ENCODE peak calls at places on chromosome 22, in five cellular contexts. P is AG04450; Q is stomach; L is GM23338; S is naive thymus-derived CD4-positive, alpha-beta T cell. H is an unnamed sample.
A peak's percentile ranks its signal among the peaks of the same experiment; 100 is the strongest.

GRCh38 chr22:40954095-40954494 is 2.9 kb downstream of the RBX1 start:
- DNase-seq in P (no peak), Q (no peak), L (no peak), S (no peak), H (no peak)

GRCh38 chr22:46934746-46935491 is 172.5 kb downstream of the TBC1D22A start:
- DNase-seq in P (peak; percentile 81), Q (no peak), L (no peak), S (no peak), H (no peak)

GRCh38 chr22:32100711-32101110 is 57.6 kb downstream of the SLC5A1 start:
- DNase-seq in P (no peak), Q (no peak), L (no peak), S (no peak), H (no peak)

GRCh38 chr22:32538516-32538915 is 63.9 kb downstream of the FBXO7 start:
- DNase-seq in P (no peak), Q (no peak), L (no peak), S (no peak), H (no peak)

GRCh38 chr22:24066260-24066659 is 55.2 kb downstream of the CABIN1 start:
- DNase-seq in P (no peak), Q (no peak), L (no peak), S (no peak), H (no peak)

GRCh38 chr22:38732251-38732815 is 23.5 kb downstream of the SUN2 start:
- DNase-seq in P (no peak), Q (peak; percentile 79), L (no peak), S (no peak), H (peak; percentile 56)

GRCh38 chr22:33380789-33381530 is 322.8 kb upstream of the SYN3 start:
- DNase-seq in P (peak; percentile 44), Q (no peak), L (no peak), S (no peak), H (no peak)

GRCh38 chr22:27918351-27919221 is 470 bp downstream of the PITPNB start:
- DNase-seq in P (no peak), Q (peak; percentile 33), L (peak; percentile 77), S (peak; percentile 41), H (peak; percentile 86)

GRCh38 chr22:43198936-43199335 is 12.0 kb upstream of the TTLL12 start:
- DNase-seq in P (no peak), Q (no peak), L (no peak), S (no peak), H (no peak)

GRCh38 chr22:27406389-27406861 is 395.1 kb downstream of the MN1 start:
- DNase-seq in P (no peak), Q (no peak), L (no peak), S (no peak), H (no peak)

GRCh38 chr22:39444937-39445465 is 11.8 kb upstream of the MGAT3 start:
- DNase-seq in P (no peak), Q (no peak), L (no peak), S (no peak), H (no peak)

GRCh38 chr22:44505796-44506354 is 7.8 kb upstream of the RTL6 start:
- DNase-seq in P (no peak), Q (no peak), L (no peak), S (no peak), H (no peak)

DNA sequence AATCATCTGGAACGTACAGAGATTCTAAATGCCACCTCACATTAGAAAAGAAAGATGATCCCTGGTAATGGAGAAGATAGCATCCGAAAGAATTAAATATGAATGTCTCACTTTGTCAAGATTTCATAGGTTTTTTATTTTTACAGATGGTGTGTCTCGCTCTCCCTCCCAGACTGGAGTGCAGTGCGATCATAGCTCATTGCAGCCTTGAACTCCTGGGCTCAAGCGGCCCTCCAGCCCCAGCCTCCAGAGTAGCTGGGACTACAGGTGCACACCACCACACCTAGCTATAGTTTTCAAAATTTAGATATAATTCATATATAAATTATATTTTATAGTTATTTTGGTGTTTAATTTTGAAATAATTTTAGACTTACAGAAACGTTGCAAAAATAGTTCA is 16.7 kb upstream of the SMTN start:
- DNase-seq in P (no peak), Q (no peak), L (no peak), S (no peak), H (no peak)
- H3K4me3 ChIP-seq in P (no peak overlapping the region), Q (no peak overlapping the region), L (no peak overlapping the region), S (no peak overlapping the region), H (no peak overlapping the region)

GRCh38 chr22:50084570-50084969 is 656 bp downstream of the MLC1 start:
- DNase-seq in P (no peak), Q (no peak), L (no peak), S (no peak), H (no peak)
- H3K27me3 ChIP-seq in P (peaks cover 9% of the 10 kb centered on the region), Q (peaks cover 38% of the 10 kb centered on the region), L (peaks cover 7% of the 10 kb centered on the region), S (no peaks in the 10 kb centered on the region), H (no peaks in the 10 kb centered on the region)

GRCh38 chr22:20085651-20086050 is 5.6 kb downstream of the DGCR8 start:
- DNase-seq in P (no peak), Q (no peak), L (no peak), S (no peak), H (no peak)

GRCh38 chr22:20083157-20083890 is 3.3 kb downstream of the DGCR8 start:
- DNase-seq in P (no peak), Q (no peak), L (no peak), S (no peak), H (no peak)

GRCh38 chr22:20086101-20086599 is 6.1 kb downstream of the DGCR8 start:
- DNase-seq in P (no peak), Q (no peak), L (no peak), S (no peak), H (no peak)

GRCh38 chr22:20084547-20085413 is 4.7 kb downstream of the DGCR8 start:
- DNase-seq in P (no peak), Q (peak; percentile 52), L (peak; percentile 89), S (no peak), H (peak; percentile 95)

DNA sequence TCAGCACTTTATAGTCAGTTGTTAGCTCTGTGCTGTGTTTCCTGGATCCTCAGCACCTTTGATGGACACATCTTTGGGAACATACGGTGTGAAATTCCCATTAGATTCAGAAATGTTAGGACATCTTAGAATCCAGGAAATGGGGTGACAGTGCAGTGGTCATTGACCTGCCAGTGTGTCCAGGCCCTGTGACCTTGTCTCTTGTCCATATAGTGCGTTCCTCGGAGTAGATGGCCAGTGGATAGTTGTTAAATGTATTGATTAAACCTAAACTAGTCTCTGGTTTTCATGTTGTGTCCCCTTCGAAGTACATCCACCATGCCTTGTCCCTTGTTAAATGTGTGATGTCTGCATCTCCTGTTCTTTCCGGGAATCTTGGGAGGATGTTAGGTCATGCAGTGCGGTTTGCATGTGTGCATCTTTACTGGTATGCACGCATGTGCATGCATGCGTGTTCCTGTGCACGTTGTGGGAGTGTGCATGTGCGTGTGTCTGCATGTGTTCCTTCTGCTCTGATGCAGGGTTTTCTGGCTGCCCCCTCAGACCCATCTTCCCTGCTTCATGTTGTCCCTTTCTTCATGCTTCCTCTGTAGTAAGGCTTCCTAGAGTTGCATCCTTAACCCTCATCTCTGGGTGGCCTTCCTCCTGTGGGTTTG is 4.0 kb downstream of the DGCR8 start:
- DNase-seq in P (no peak), Q (no peak), L (no peak), S (no peak), H (no peak)
- H3K4me3 ChIP-seq in P (no peak overlapping the region), Q (no peak overlapping the region), L (no peak overlapping the region), S (no peak overlapping the region), H (no peak overlapping the region)

DNA sequence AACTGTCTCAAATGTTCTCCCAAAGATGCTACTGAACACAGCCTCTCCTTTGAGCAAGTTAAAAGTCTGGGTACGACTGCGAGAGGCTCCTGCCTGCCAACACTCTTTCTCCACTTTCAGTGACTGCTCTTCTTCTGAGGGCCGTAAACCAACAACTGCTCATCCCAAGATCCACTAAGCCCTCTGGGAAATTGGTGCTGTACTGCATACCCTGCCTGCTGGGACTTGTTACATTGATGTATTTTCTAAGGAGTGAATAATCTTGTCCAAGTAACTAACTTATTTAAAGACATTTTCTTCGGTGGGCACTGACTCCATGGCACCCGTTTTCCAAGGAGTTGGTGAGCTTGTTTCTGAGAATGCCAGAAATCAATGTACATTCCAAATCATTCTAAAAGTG is 87.2 kb downstream of the ZNF280B start:
- DNase-seq in P (no peak), Q (no peak), L (no peak), S (no peak), H (no peak)
- H3K27me3 ChIP-seq in P (peaks cover 9% of the 10 kb centered on the region), Q (peaks cover 7% of the 10 kb centered on the region), L (peaks cover 100% of the 10 kb centered on the region), S (no peaks in the 10 kb centered on the region), H (peaks cover 96% of the 10 kb centered on the region)

DNA sequence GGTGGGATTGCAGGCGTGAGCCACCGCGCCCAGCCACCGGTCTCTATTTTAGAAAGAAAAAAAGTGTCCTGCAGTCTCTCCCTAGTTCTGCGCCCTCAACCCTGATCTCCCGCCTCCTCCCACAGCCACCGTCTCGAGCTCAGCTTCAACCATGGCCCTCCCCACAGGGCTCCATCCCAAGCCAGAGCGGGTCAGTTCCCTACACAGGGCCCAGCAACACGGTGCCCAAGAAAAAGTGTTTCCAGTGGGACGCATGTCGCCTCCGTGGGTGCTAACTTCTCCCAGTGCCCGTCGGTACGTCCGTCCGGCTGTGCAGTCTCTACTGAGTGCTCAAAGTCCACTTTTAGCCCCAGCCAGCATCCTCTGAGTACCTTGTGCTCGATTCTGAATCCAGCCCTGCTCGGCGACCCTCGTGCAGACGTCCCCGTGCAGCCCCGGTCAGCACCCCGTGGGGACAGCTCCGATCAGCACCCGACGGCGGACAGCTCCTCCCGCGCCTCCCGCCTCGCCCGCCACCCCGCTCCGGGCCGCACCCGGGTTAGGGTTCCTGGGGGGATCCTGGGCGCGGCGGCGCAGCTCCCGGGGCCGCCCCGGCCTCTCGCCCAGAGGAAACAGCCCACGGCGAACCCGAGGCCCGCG is 658 bp upstream of the MAPK8IP2 start:
- DNase-seq in P (no peak), Q (peak; percentile 59), L (peak; percentile 76), S (peak; percentile 67), H (peak; percentile 99)
- H3K4me3 ChIP-seq in P (peak overlapping the region; percentile 2), Q (peak overlapping the region; percentile 43), L (no peak overlapping the region), S (no peak overlapping the region), H (no peak overlapping the region)